ENCODE peak calls at places on chromosomes 12 and 14, in seven cellular contexts. One of them, this sample, is unnamed.

GRCh38 chr12:75058228-75058627 is 151.4 kb downstream of the KCNC2 start:
- DNase-seq in astrocyte of the spinal cord: no peak
- DNase-seq in heart right ventricle: no peak
- DNase-seq in IMR-90: peak; percentile 2
- DNase-seq in mucosa of descending colon: no peak
- DNase-seq in omental fat pad: no peak
- DNase-seq in cardiac fibroblast: no peak
- DNase-seq in this sample: no peak

GRCh38 chr12:42145552-42146215 is 1.0 kb upstream of the GXYLT1 start:
- DNase-seq in IMR-90: peak; percentile 2
- DNase-seq in cardiac fibroblast: no peak
- DNase-seq in omental fat pad: no peak
- DNase-seq in astrocyte of the spinal cord: no peak
- DNase-seq in heart right ventricle: no peak
- DNase-seq in mucosa of descending colon: no peak
- DNase-seq in this sample: no peak

GRCh38 chr12:118187746-118188390 is 51.9 kb downstream of the PEBP1 start:
- DNase-seq in omental fat pad: no peak
- DNase-seq in IMR-90: no peak
- DNase-seq in heart right ventricle: no peak
- DNase-seq in mucosa of descending colon: no peak
- DNase-seq in cardiac fibroblast: no peak
- DNase-seq in astrocyte of the spinal cord: no peak
- DNase-seq in this sample: peak; percentile 20

GRCh38 chr12:27624586-27624985 is 71.7 kb upstream of the REP15 start:
- DNase-seq in astrocyte of the spinal cord: no peak
- DNase-seq in cardiac fibroblast: no peak
- DNase-seq in omental fat pad: no peak
- DNase-seq in IMR-90: no peak
- DNase-seq in heart right ventricle: no peak
- DNase-seq in mucosa of descending colon: no peak
- DNase-seq in this sample: no peak

GRCh38 chr12:122413516-122414404 is 8.7 kb downstream of the CLIP1 start:
- DNase-seq in omental fat pad: no peak
- DNase-seq in heart right ventricle: no peak
- DNase-seq in astrocyte of the spinal cord: no peak
- DNase-seq in IMR-90: no peak
- DNase-seq in cardiac fibroblast: peak; percentile 28
- DNase-seq in mucosa of descending colon: no peak
- DNase-seq in this sample: no peak

GRCh38 chr12:96073346-96074336 is 38.3 kb upstream of the LTA4H start:
- DNase-seq in heart right ventricle: no peak
- DNase-seq in cardiac fibroblast: no peak
- DNase-seq in mucosa of descending colon: no peak
- DNase-seq in omental fat pad: no peak
- DNase-seq in astrocyte of the spinal cord: no peak
- DNase-seq in IMR-90: no peak
- DNase-seq in this sample: no peak

GRCh38 chr12:101209319-101210302 is at the start of gene SLC5A8:
- DNase-seq in IMR-90: no peak
- DNase-seq in omental fat pad: no peak
- DNase-seq in astrocyte of the spinal cord: no peak
- DNase-seq in mucosa of descending colon: peak; percentile 23
- DNase-seq in cardiac fibroblast: no peak
- DNase-seq in heart right ventricle: no peak
- DNase-seq in this sample: no peak

GRCh38 chr12:78156751-78157150 is 326.1 kb downstream of the NAV3 start:
- DNase-seq in IMR-90: peak; percentile 59
- DNase-seq in mucosa of descending colon: no peak
- DNase-seq in cardiac fibroblast: no peak
- DNase-seq in heart right ventricle: no peak
- DNase-seq in omental fat pad: no peak
- DNase-seq in astrocyte of the spinal cord: peak; percentile 35
- DNase-seq in this sample: no peak

GRCh38 chr12:24378548-24379011 is 429.1 kb upstream of the SOX5 start:
- DNase-seq in IMR-90: peak; percentile 96
- DNase-seq in mucosa of descending colon: no peak
- DNase-seq in astrocyte of the spinal cord: peak; percentile 87
- DNase-seq in heart right ventricle: no peak
- DNase-seq in cardiac fibroblast: no peak
- DNase-seq in omental fat pad: no peak
- DNase-seq in this sample: no peak

GRCh38 chr12:3897400-3897910 is 24.3 kb upstream of the PARP11 start:
- DNase-seq in astrocyte of the spinal cord: no peak
- DNase-seq in heart right ventricle: no peak
- DNase-seq in cardiac fibroblast: no peak
- DNase-seq in omental fat pad: no peak
- DNase-seq in IMR-90: no peak
- DNase-seq in mucosa of descending colon: no peak
- DNase-seq in this sample: no peak

GRCh38 chr12:85273411-85274075 is 6.5 kb upstream of the ALX1 start:
- DNase-seq in omental fat pad: no peak
- DNase-seq in astrocyte of the spinal cord: no peak
- DNase-seq in heart right ventricle: no peak
- DNase-seq in cardiac fibroblast: no peak
- DNase-seq in IMR-90: no peak
- DNase-seq in mucosa of descending colon: peak; percentile 12
- DNase-seq in this sample: no peak

GRCh38 chr12:80268924-80269749 is 169.8 kb downstream of the OTOGL start:
- DNase-seq in astrocyte of the spinal cord: peak; percentile 88
- DNase-seq in mucosa of descending colon: no peak
- DNase-seq in heart right ventricle: no peak
- DNase-seq in IMR-90: peak; percentile 93
- DNase-seq in cardiac fibroblast: peak; percentile 39
- DNase-seq in omental fat pad: no peak
- DNase-seq in this sample: peak; percentile 88

GRCh38 chr12:111216387-111217159 is 152.3 kb downstream of the PHETA1 start:
- DNase-seq in IMR-90: no peak
- DNase-seq in mucosa of descending colon: no peak
- DNase-seq in astrocyte of the spinal cord: no peak
- DNase-seq in omental fat pad: no peak
- DNase-seq in cardiac fibroblast: no peak
- DNase-seq in heart right ventricle: no peak
- DNase-seq in this sample: no peak

GRCh38 chr12:112941528-112942335 is 3.5 kb downstream of the OAS3 start:
- DNase-seq in cardiac fibroblast: no peak
- DNase-seq in astrocyte of the spinal cord: no peak
- DNase-seq in IMR-90: no peak
- DNase-seq in omental fat pad: no peak
- DNase-seq in heart right ventricle: no peak
- DNase-seq in mucosa of descending colon: no peak
- DNase-seq in this sample: no peak

GRCh38 chr14:76432967-76433752 is 57.2 kb downstream of the ESRRB start:
- DNase-seq in astrocyte of the spinal cord: no peak
- DNase-seq in mucosa of descending colon: no peak
- DNase-seq in cardiac fibroblast: no peak
- DNase-seq in heart right ventricle: no peak
- DNase-seq in omental fat pad: no peak
- DNase-seq in IMR-90: no peak
- DNase-seq in this sample: no peak

GRCh38 chr12:116257826-116258225 is 19.7 kb downstream of the MED13L start:
- DNase-seq in cardiac fibroblast: no peak
- DNase-seq in mucosa of descending colon: no peak
- DNase-seq in IMR-90: no peak
- DNase-seq in heart right ventricle: no peak
- DNase-seq in astrocyte of the spinal cord: no peak
- DNase-seq in omental fat pad: no peak
- DNase-seq in this sample: no peak

GRCh38 chr12:95465275-95465674 is 8.7 kb upstream of the METAP2 start:
- DNase-seq in cardiac fibroblast: no peak
- DNase-seq in astrocyte of the spinal cord: no peak
- DNase-seq in heart right ventricle: no peak
- DNase-seq in IMR-90: no peak
- DNase-seq in mucosa of descending colon: no peak
- DNase-seq in omental fat pad: no peak
- DNase-seq in this sample: no peak

GRCh38 chr14:61140872-61141271 is 140.3 kb downstream of the TMEM30B start:
- DNase-seq in mucosa of descending colon: no peak
- DNase-seq in omental fat pad: no peak
- DNase-seq in astrocyte of the spinal cord: peak; percentile 98
- DNase-seq in heart right ventricle: no peak
- DNase-seq in cardiac fibroblast: peak; percentile 74
- DNase-seq in IMR-90: peak; percentile 96
- DNase-seq in this sample: peak; percentile 58

GRCh38 chr14:72830786-72831583 is 62.9 kb downstream of the DPF3 start:
- DNase-seq in IMR-90: no peak
- DNase-seq in heart right ventricle: peak; percentile 18
- DNase-seq in cardiac fibroblast: peak; percentile 20
- DNase-seq in omental fat pad: no peak
- DNase-seq in astrocyte of the spinal cord: peak; percentile 15
- DNase-seq in mucosa of descending colon: peak; percentile 80
- DNase-seq in this sample: no peak

GRCh38 chr12:120141336-120141735 is 24.8 kb upstream of the RAB35 start:
- DNase-seq in IMR-90: no peak
- DNase-seq in mucosa of descending colon: no peak
- DNase-seq in omental fat pad: no peak
- DNase-seq in cardiac fibroblast: no peak
- DNase-seq in heart right ventricle: no peak
- DNase-seq in astrocyte of the spinal cord: no peak
- DNase-seq in this sample: no peak

GRCh38 chr12:80045594-80045993 is 53.7 kb upstream of the OTOGL start:
- DNase-seq in omental fat pad: no peak
- DNase-seq in mucosa of descending colon: no peak
- DNase-seq in heart right ventricle: no peak
- DNase-seq in IMR-90: peak; percentile 85
- DNase-seq in astrocyte of the spinal cord: peak; percentile 65
- DNase-seq in cardiac fibroblast: peak; percentile 24
- DNase-seq in this sample: peak; percentile 79

GRCh38 chr12:46386360-46386867 is 13.8 kb upstream of the SLC38A2 start:
- DNase-seq in cardiac fibroblast: peak; percentile 95
- DNase-seq in omental fat pad: no peak
- DNase-seq in mucosa of descending colon: no peak
- DNase-seq in heart right ventricle: no peak
- DNase-seq in IMR-90: peak; percentile 98
- DNase-seq in astrocyte of the spinal cord: peak; percentile 98
- DNase-seq in this sample: peak; percentile 93

GRCh38 chr12:57459055-57459749 is 383 bp upstream of the GLI1 start:
- DNase-seq in IMR-90: peak; percentile 96
- DNase-seq in omental fat pad: peak; percentile 88
- DNase-seq in heart right ventricle: peak; percentile 95
- DNase-seq in astrocyte of the spinal cord: peak; percentile 96
- DNase-seq in mucosa of descending colon: peak; percentile 93
- DNase-seq in cardiac fibroblast: peak; percentile 98
- DNase-seq in this sample: peak; percentile 95

GRCh38 chr14:73463411-73463810 is 5.1 kb upstream of the NUMB start:
- DNase-seq in cardiac fibroblast: peak; percentile 92
- DNase-seq in omental fat pad: peak; percentile 24
- DNase-seq in mucosa of descending colon: no peak
- DNase-seq in astrocyte of the spinal cord: peak; percentile 81
- DNase-seq in heart right ventricle: peak; percentile 23
- DNase-seq in IMR-90: peak; percentile 98
- DNase-seq in this sample: peak; percentile 93

DNA sequence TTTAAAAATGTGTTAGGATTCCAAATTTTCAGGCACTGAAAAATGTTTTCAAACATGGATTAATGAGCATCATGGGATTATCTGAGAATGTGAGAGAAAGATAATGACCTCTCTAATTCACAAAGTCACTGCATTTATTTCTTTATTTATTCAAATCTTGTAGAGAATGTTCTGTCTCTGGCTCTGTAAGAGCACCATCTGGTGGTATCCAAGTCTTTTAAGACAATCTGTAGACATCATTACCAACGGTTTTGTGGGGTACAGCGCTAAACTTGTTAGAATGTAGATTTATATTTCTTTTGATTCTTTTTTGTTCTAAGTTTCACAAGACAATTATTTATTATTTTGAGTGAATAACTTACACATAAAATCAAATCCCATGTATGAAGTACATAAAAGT is 956.0 kb upstream of the NOVA1 start:
- DNase-seq in omental fat pad: no peak
- DNase-seq in heart right ventricle: no peak
- DNase-seq in IMR-90: no peak
- DNase-seq in mucosa of descending colon: no peak
- DNase-seq in astrocyte of the spinal cord: peak; percentile 6
- DNase-seq in cardiac fibroblast: no peak
- DNase-seq in this sample: no peak
- TF ChIP-seq CTCF in omental fat pad: no peak
- TF ChIP-seq CTCF in heart right ventricle: no peak
- TF ChIP-seq CTCF in IMR-90: no peak
- TF ChIP-seq CTCF in mucosa of descending colon: no peak
- TF ChIP-seq CTCF in astrocyte of the spinal cord: peak; percentile 39
- TF ChIP-seq CTCF in cardiac fibroblast: no peak
- TF ChIP-seq CTCF in this sample: peak; percentile 29

GRCh38 chr12:131443019-131444000 is 267.6 kb upstream of the SFSWAP start:
- DNase-seq in mucosa of descending colon: no peak
- DNase-seq in astrocyte of the spinal cord: no peak
- DNase-seq in cardiac fibroblast: no peak
- DNase-seq in IMR-90: no peak
- DNase-seq in heart right ventricle: no peak
- DNase-seq in omental fat pad: no peak
- DNase-seq in this sample: no peak
- TF ChIP-seq CTCF in mucosa of descending colon: no peak
- TF ChIP-seq CTCF in astrocyte of the spinal cord: no peak
- TF ChIP-seq CTCF in cardiac fibroblast: no peak
- TF ChIP-seq CTCF in IMR-90: no peak
- TF ChIP-seq CTCF in heart right ventricle: no peak
- TF ChIP-seq CTCF in omental fat pad: no peak
- TF ChIP-seq CTCF in this sample: no peak

DNA sequence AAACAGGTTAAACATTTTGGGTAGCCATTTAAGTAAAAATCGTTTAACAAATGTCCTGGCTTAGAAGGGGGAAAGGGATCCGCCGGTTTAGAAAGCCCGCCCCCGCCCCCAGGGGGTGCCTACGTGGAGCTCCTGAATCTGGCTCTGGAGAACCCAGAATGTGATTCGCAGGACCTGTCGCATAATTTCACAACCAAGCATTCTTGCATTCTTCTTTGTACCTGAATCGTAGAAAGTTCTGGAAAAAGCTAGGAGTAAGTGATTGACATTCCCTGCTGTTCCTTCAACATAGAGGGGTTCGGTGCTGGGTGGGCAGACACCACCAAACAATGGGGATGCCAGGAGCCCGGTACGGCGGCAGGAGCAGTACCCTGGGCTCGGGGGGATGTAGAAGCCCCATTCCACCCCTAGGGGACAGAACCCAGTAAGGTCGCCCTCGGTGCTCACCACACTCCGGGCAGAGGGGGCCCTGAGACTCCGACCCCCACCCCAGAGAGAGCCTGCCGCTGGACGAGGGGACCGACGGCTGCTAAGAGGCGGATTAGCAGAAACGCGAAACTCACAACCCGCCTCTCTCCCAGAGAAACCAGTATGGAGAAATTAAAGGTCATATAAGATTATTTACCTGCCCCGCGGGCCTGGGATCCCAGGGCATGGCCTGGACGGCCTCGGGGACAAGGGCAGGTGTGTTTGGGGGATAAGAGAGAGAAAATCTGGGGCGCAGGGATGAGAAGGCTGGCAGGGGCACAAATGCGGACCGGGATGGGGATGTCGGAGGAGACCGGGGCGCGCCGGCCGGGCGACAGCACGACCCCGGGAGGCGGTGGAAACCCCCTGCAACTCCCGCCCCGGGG is 547 bp downstream of the CSRP2 start:
- DNase-seq in astrocyte of the spinal cord: peak; percentile 30
- DNase-seq in heart right ventricle: no peak
- DNase-seq in mucosa of descending colon: peak; percentile 24
- DNase-seq in omental fat pad: no peak
- DNase-seq in IMR-90: no peak
- DNase-seq in cardiac fibroblast: peak; percentile 11
- DNase-seq in this sample: no peak
- TF ChIP-seq CTCF in astrocyte of the spinal cord: peak; percentile 19
- TF ChIP-seq CTCF in heart right ventricle: peak; percentile 12
- TF ChIP-seq CTCF in mucosa of descending colon: no peak
- TF ChIP-seq CTCF in omental fat pad: no peak
- TF ChIP-seq CTCF in IMR-90: peak; percentile 26
- TF ChIP-seq CTCF in cardiac fibroblast: peak; percentile 13
- TF ChIP-seq CTCF in this sample: peak; percentile 51

GRCh38 chr12:14239350-14239934 is 126.0 kb upstream of the ATF7IP start:
- DNase-seq in mucosa of descending colon: no peak
- DNase-seq in omental fat pad: no peak
- DNase-seq in heart right ventricle: peak; percentile 14
- DNase-seq in IMR-90: no peak
- DNase-seq in cardiac fibroblast: peak; percentile 80
- DNase-seq in astrocyte of the spinal cord: peak; percentile 24
- DNase-seq in this sample: no peak
- TF ChIP-seq CTCF in mucosa of descending colon: no peak
- TF ChIP-seq CTCF in omental fat pad: no peak
- TF ChIP-seq CTCF in heart right ventricle: no peak
- TF ChIP-seq CTCF in IMR-90: no peak
- TF ChIP-seq CTCF in cardiac fibroblast: no peak
- TF ChIP-seq CTCF in astrocyte of the spinal cord: no peak
- TF ChIP-seq CTCF in this sample: peak; percentile 23

This sample was measured in HFFc6.